ENCODE peak calls at places on chromosomes 6 and 20, in six cellular contexts. X is heart left ventricle, T is left ventricle myocardium inferior, P is breast epithelium, Y is sigmoid colon, N is thoracic aorta. S is an unnamed sample.

GRCh38 chr6:11054722-11055121 is 10.6 kb upstream of the ELOVL2 start:
- DNase-seq in X (no peak), T (no peak), P (no peak), Y (no peak), N (no peak), S (no peak)

GRCh38 chr20:58330692-58331091 is 21.2 kb downstream of the RAB22A start:
- DNase-seq in X (peak; percentile 40), T (no peak), P (no peak), Y (no peak), N (no peak), S (no peak)

GRCh38 chr6:123655520-123656306 is 19.0 kb upstream of the TRDN start:
- DNase-seq in X (no peak), T (no peak), P (no peak), Y (no peak), N (no peak), S (no peak)

GRCh38 chr20:57582432-57583288 is 21.8 kb downstream of the PCK1 start:
- DNase-seq in X (no peak), T (no peak), P (no peak), Y (peak; percentile 93), N (no peak), S (no peak)

GRCh38 chr20:57560554-57561355 is at the start of gene PCK1:
- DNase-seq in X (peak; percentile 53), T (peak; percentile 60), P (no peak), Y (no peak), N (no peak), S (peak; percentile 60)

GRCh38 chr6:69887026-69887425 is 20.7 kb downstream of the COL19A1 start:
- DNase-seq in X (no peak), T (no peak), P (no peak), Y (no peak), N (no peak), S (no peak)

GRCh38 chr6:54307412-54308036 is 717 bp upstream of the TINAG start:
- DNase-seq in X (no peak), T (no peak), P (no peak), Y (no peak), N (no peak), S (no peak)

GRCh38 chr20:54284928-54285704 is 77.2 kb downstream of the PFDN4 start:
- DNase-seq in X (no peak), T (no peak), P (no peak), Y (no peak), N (no peak), S (no peak)

GRCh38 chr20:35726759-35727711 is 15.0 kb downstream of the RBM39 start:
- DNase-seq in X (no peak), T (no peak), P (no peak), Y (no peak), N (no peak), S (no peak)

GRCh38 chr20:52031574-52032303 is 159.8 kb downstream of the ZFP64 start:
- DNase-seq in X (no peak), T (no peak), P (no peak), Y (no peak), N (no peak), S (no peak)

GRCh38 chr20:50286609-50287008 is 96.0 kb downstream of the CEBPB start:
- DNase-seq in X (no peak), T (peak; percentile 59), P (peak; percentile 63), Y (peak; percentile 85), N (no peak), S (no peak)

GRCh38 chr6:30041221-30041620 is 19.8 kb upstream of the POLR1H start:
- DNase-seq in X (no peak), T (no peak), P (no peak), Y (no peak), N (no peak), S (no peak)

GRCh38 chr6:132483779-132484679 is 28.9 kb downstream of the STX7 start:
- DNase-seq in X (no peak), T (no peak), P (no peak), Y (no peak), N (no peak), S (no peak)

GRCh38 chr20:57450419-57450818 is 59.2 kb downstream of the RBM38 start:
- DNase-seq in X (peak; percentile 77), T (peak; percentile 56), P (no peak), Y (peak; percentile 83), N (no peak), S (peak; percentile 47)

GRCh38 chr20:49405062-49405683 is 77.3 kb downstream of the KCNB1 start:
- DNase-seq in X (no peak), T (no peak), P (no peak), Y (no peak), N (no peak), S (no peak)

GRCh38 chr6:1336246-1336843 is 24.4 kb downstream of the FOXQ1 start:
- DNase-seq in X (no peak), T (no peak), P (peak; percentile 59), Y (no peak), N (no peak), S (peak; percentile 56)

GRCh38 chr6:10521104-10521808 is at the start of gene GCNT2:
- DNase-seq in X (peak; percentile 43), T (no peak), P (peak; percentile 31), Y (no peak), N (no peak), S (no peak)

GRCh38 chr6:46090115-46091079 is 39.4 kb upstream of the ENPP4 start:
- DNase-seq in X (peak; percentile 44), T (peak; percentile 30), P (peak; percentile 37), Y (peak; percentile 76), N (no peak), S (peak; percentile 59)

GRCh38 chr20:37516697-37517370 is 4.2 kb upstream of the NNAT start:
- DNase-seq in X (no peak), T (no peak), P (no peak), Y (no peak), N (no peak), S (no peak)
- H3K36me3 ChIP-seq in X (peaks cover 35% of the 10 kb centered on the region), T (peaks cover 49% of the 10 kb centered on the region), P (peaks cover 3% of the 10 kb centered on the region), Y (peaks cover 37% of the 10 kb centered on the region), N (peaks cover 22% of the 10 kb centered on the region), S (no peaks in the 10 kb centered on the region)

DNA sequence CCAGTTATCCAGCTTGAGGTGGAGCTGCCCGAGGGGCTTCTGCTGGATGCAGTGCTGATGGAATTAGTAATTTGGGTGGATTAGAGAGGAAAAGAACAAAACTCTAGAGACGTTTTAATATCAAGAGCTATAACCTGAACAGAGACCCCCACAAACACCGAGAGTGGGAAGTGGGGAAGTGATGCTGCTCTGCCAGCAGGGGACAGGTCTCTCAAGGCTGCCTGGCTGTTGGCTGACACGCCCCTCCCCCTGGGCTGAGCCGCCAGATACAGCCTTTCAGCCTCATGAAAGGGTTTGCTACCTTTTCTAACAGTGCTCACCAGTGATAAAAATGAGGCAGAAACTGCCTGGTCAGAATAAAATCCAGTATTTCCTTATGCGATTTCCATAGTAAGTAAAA is 9.6 kb downstream of the LEMD2 start:
- DNase-seq in X (no peak), T (no peak), P (no peak), Y (no peak), N (no peak), S (no peak)
- H3K36me3 ChIP-seq in X (peaks cover 93% of the 10 kb centered on the region), T (peaks cover 94% of the 10 kb centered on the region), P (peaks cover 33% of the 10 kb centered on the region), Y (peaks cover 99% of the 10 kb centered on the region), N (peaks cover 80% of the 10 kb centered on the region), S (peaks cover 54% of the 10 kb centered on the region)

DNA sequence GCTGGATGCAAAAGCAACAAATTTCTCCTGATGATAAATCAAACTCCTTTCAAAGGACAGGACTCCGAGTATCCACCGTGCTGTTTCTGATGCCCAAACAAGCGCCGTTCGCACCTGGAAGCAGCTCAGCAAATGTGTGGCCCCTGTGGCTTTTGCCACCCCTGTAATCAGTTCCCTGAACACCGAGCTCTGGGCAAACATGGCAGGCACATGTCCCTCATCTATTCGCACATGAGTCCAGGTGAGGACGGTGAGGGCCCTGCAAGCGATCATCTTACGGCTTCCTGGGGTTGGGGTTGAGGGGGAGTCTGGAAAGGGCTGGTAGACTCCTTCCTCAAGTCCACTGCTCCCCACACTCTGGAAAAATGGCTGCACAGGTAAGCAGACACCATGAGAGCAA is 23.7 kb downstream of the RNASET2 start:
- DNase-seq in X (no peak), T (no peak), P (no peak), Y (no peak), N (no peak), S (no peak)
- H3K36me3 ChIP-seq in X (peaks cover 16% of the 10 kb centered on the region), T (peaks cover 41% of the 10 kb centered on the region), P (peaks cover 3% of the 10 kb centered on the region), Y (peaks cover 30% of the 10 kb centered on the region), N (peaks cover 5% of the 10 kb centered on the region), S (peaks cover 3% of the 10 kb centered on the region)

DNA sequence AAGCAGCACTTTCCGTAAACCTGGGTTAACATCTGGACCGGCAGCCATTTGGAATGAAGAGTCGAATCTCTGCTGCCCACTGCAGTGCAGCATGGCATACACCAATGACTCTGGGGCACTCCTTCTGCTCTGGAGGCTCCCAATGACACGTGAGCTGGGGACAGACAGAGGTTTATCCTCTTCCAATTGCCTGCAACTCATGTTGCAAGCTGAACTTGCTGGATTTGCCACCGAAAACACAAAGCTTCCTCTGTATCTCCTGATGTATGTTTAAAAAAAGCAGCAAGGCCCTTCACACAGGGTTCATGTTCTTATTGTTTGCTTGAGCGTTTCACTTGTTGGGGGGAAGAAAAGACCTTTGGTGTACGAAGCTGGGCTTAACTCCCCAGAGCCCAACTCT is 10.8 kb downstream of the NCOA5 start:
- DNase-seq in X (no peak), T (no peak), P (no peak), Y (no peak), N (no peak), S (no peak)
- H3K36me3 ChIP-seq in X (peaks cover 40% of the 10 kb centered on the region), T (peaks cover 39% of the 10 kb centered on the region), P (no peaks in the 10 kb centered on the region), Y (peaks cover 50% of the 10 kb centered on the region), N (peaks cover 26% of the 10 kb centered on the region), S (peaks cover 6% of the 10 kb centered on the region)

GRCh38 chr20:31788578-31788977 is 30.6 kb upstream of the MYLK2 start:
- DNase-seq in X (no peak), T (no peak), P (no peak), Y (no peak), N (no peak), S (no peak)
- H3K36me3 ChIP-seq in X (no peaks in the 10 kb centered on the region), T (no peaks in the 10 kb centered on the region), P (no peaks in the 10 kb centered on the region), Y (no peaks in the 10 kb centered on the region), N (no peaks in the 10 kb centered on the region), S (no peaks in the 10 kb centered on the region)

DNA sequence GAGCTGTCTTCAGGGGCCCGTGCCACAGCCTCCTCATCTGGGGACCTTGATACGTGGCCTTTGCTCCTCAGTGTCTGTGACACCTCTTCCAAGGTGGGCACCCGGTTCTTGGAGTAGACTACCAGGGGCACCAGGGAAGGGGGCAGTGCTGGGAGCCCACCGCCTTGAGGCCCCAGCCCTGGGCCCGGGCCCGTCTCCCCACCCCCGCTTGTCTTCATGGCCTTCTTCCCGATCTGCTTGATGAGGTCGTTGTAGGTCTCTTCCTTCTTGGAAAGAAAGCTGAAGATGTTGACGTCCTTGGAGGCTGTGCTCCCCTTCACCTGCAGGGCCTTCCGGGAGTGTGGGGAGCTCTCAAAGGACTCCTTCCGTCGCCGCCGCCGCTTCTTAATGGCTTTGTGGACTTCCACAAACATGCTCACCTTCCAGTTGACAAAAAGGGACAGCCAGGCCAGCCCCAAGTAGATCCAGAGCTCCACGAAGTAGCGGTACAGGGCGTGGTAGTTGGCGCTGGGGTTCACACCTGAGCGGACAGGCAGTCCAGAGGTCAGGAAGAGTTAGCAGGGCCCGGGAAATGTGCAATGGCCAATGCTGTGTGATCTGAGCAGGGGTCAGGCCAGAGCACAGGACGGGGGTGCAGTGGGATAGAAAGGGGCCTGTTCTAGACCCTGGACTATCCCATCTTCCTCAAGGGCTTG is 37.9 kb downstream of the KCNK5 start:
- DNase-seq in X (no peak), T (no peak), P (no peak), Y (no peak), N (no peak), S (no peak)
- H3K36me3 ChIP-seq in X (no peaks in the 10 kb centered on the region), T (no peaks in the 10 kb centered on the region), P (no peaks in the 10 kb centered on the region), Y (no peaks in the 10 kb centered on the region), N (no peaks in the 10 kb centered on the region), S (peaks cover 3% of the 10 kb centered on the region)

GRCh38 chr6:157184202-157185015 is 138.9 kb downstream of the TMEM242 start:
- DNase-seq in X (peak; percentile 73), T (peak; percentile 64), P (peak; percentile 70), Y (peak; percentile 83), N (no peak), S (peak; percentile 80)
- H3K36me3 ChIP-seq in X (peaks cover 30% of the 10 kb centered on the region), T (peaks cover 46% of the 10 kb centered on the region), P (no peaks in the 10 kb centered on the region), Y (peaks cover 48% of the 10 kb centered on the region), N (peaks cover 19% of the 10 kb centered on the region), S (peaks cover 10% of the 10 kb centered on the region)

S was measured in pancreas.